ENCODE peak calls at places on chromosomes 2 and 18, in five cellular contexts. V, E, R, J and F are unnamed samples.

GRCh38 chr2:201182650-201183372 is at the start of gene CASP10:
- DNase-seq in R (no peak), E (peak; percentile 33), V (no peak), J (peak; percentile 39), F (peak; percentile 89)

GRCh38 chr2:161415041-161415440 is 1.1 kb upstream of the TBR1 start:
- DNase-seq in E (no peak), J (no peak), R (peak; percentile 31), V (no peak), F (no peak)

GRCh38 chr18:62863629-62864028 is 148.3 kb downstream of the PHLPP1 start:
- DNase-seq in E (peak; percentile 84), J (peak; percentile 37), V (no peak), R (no peak), F (no peak)

GRCh38 chr2:132886574-132886973 is 216.6 kb upstream of the LYPD1 start:
- DNase-seq in J (no peak), V (no peak), R (no peak), E (no peak), F (no peak)

GRCh38 chr2:28454016-28454930 is 41.6 kb upstream of the PLB1 start:
- DNase-seq in J (peak; percentile 40), R (no peak), V (no peak), E (no peak), F (no peak)

GRCh38 chr2:235852528-235852920 is 315.7 kb downstream of the GBX2 start:
- DNase-seq in J (no peak), E (no peak), V (no peak), R (peak; percentile 11), F (no peak)

GRCh38 chr18:31042391-31043181 is at the start of gene DSC3:
- DNase-seq in R (peak; percentile 71), J (no peak), V (no peak), E (no peak), F (no peak)

GRCh38 chr2:138814123-138814883 is 34.1 kb upstream of the NXPH2 start:
- DNase-seq in R (peak; percentile 29), V (no peak), E (no peak), J (no peak), F (no peak)

GRCh38 chr18:9796933-9797549 is 88.7 kb upstream of the TXNDC2 start:
- DNase-seq in J (peak; percentile 50), R (no peak), V (no peak), E (no peak), F (no peak)

GRCh38 chr2:1781291-1782080 is 37.2 kb upstream of the PXDN start:
- DNase-seq in V (no peak), R (no peak), E (no peak), J (no peak), F (no peak)

GRCh38 chr2:235595420-235596010 is 101.7 kb downstream of the AGAP1 start:
- DNase-seq in V (no peak), R (peak; percentile 79), E (peak; percentile 49), J (peak; percentile 77), F (no peak)

GRCh38 chr18:32317651-32318050 is 127.8 kb downstream of the MEP1B start:
- DNase-seq in J (peak; percentile 82), R (no peak), E (no peak), V (no peak), F (no peak)

GRCh38 chr2:45184606-45185005 is 175.4 kb upstream of the SIX2 start:
- DNase-seq in E (peak; percentile 60), V (no peak), R (no peak), J (peak; percentile 82), F (no peak)

GRCh38 chr18:29251681-29252080 is 1074.8 kb upstream of the CDH2 start:
- DNase-seq in E (no peak), R (no peak), J (no peak), V (no peak), F (no peak)

GRCh38 chr18:74976331-74976909 is 232.5 kb downstream of the PTGR3 start:
- DNase-seq in V (no peak), J (no peak), E (no peak), R (no peak), F (no peak)

GRCh38 chr18:56289381-56289780 is 349.0 kb downstream of the TXNL1 start:
- DNase-seq in V (no peak), R (no peak), E (no peak), J (no peak), F (no peak)

GRCh38 chr2:231037731-231038482 is 584 bp downstream of the C2orf72 start:
- DNase-seq in R (peak; percentile 35), V (no peak), J (no peak), E (no peak), F (no peak)

GRCh38 chr2:217383620-217384019 is 523.8 kb upstream of the TNP1 start:
- DNase-seq in V (no peak), J (no peak), E (no peak), R (no peak), F (no peak)

GRCh38 chr2:223989206-223989859 is 32.1 kb downstream of the MRPL44 start:
- DNase-seq in E (no peak), J (no peak), R (peak; percentile 44), V (no peak), F (no peak)

GRCh38 chr2:197168705-197169104 is 141.9 kb downstream of the ANKRD44 start:
- DNase-seq in R (peak; percentile 87), E (no peak), J (peak; percentile 41), V (no peak), F (no peak)

GRCh38 chr18:22493940-22494339 is 76.2 kb upstream of the CTAGE1 start:
- DNase-seq in R (no peak), J (peak; percentile 91), E (no peak), V (no peak), F (no peak)

GRCh38 chr18:79988925-79989361 is 580 bp upstream of the TXNL4A start:
- DNase-seq in R (no peak), V (no peak), J (peak; percentile 62), E (no peak), F (no peak)

GRCh38 chr2:109171444-109172334 is 42.7 kb downstream of the SH3RF3 start:
- DNase-seq in E (peak; percentile 56), R (no peak), J (peak; percentile 99), V (no peak), F (no peak)

GRCh38 chr2:27621524-27621923 is 7.3 kb downstream of the CCDC121 start:
- DNase-seq in V (no peak), R (no peak), E (no peak), J (no peak), F (no peak)

GRCh38 chr2:206531996-206532543 is 88.7 kb downstream of the ADAM23 start:
- DNase-seq in R (no peak), J (peak; percentile 20), V (no peak), E (no peak), F (no peak)

GRCh38 chr2:54103454-54104314 is 11.7 kb upstream of the ACYP2 start:
- DNase-seq in E (peak; percentile 53), V (no peak), J (peak; percentile 50), R (peak; percentile 47), F (no peak)

GRCh38 chr2:197034969-197035368 is 108.5 kb upstream of the PGAP1 start:
- DNase-seq in R (no peak), E (no peak), V (no peak), J (no peak), F (no peak)

GRCh38 chr2:98518106-98518505 is 73.4 kb downstream of the INPP4A start:
- DNase-seq in V (peak; percentile 17), E (no peak), J (no peak), R (peak; percentile 30), F (no peak)